ENCODE peak calls at places on chromosomes 6 and 20, in nine cellular contexts. Y is hepatocyte, B is A549, N is heart left ventricle, A is tibial artery, H is OCI-LY7, I is cardiac muscle cell, L is ascending aorta, O is mucosa of descending colon. X is an unnamed sample.

GRCh38 chr6:109165392-109165964 is 70.2 kb downstream of the CEP57L1 start:
- DNase-seq in Y (peak; percentile 70), B (no peak), N (peak; percentile 30), A (no peak), H (no peak), I (peak; percentile 89), L (no peak), O (no peak), X (no peak)

GRCh38 chr20:54345301-54345724 is 130.1 kb upstream of the DOK5 start:
- DNase-seq in Y (no peak), B (peak; percentile 24), N (no peak), A (no peak), H (no peak), I (peak; percentile 77), L (no peak), O (no peak), X (peak; percentile 77)

GRCh38 chr6:36984581-36985383 is 1.2 kb downstream of the MTCH1 start:
- DNase-seq in Y (peak; percentile 76), B (no peak), N (no peak), A (peak; percentile 77), H (no peak), I (peak; percentile 78), L (peak; percentile 83), O (no peak), X (peak; percentile 62)

GRCh38 chr6:40039042-40039441 is 104.8 kb upstream of the MOCS1 start:
- DNase-seq in Y (no peak), B (no peak), N (no peak), A (no peak), H (no peak), I (no peak), L (no peak), O (no peak), X (no peak)

GRCh38 chr6:75333811-75334210 is 49.2 kb upstream of the TMEM30A start:
- DNase-seq in Y (no peak), B (no peak), N (no peak), A (no peak), H (no peak), I (peak; percentile 40), L (no peak), O (no peak), X (no peak)

GRCh38 chr6:39236742-39237141 is 7.5 kb upstream of the KCNK5 start:
- DNase-seq in Y (no peak), B (no peak), N (no peak), A (no peak), H (no peak), I (no peak), L (no peak), O (no peak), X (no peak)

GRCh38 chr6:42452171-42453026 is 673 bp upstream of the TRERF1 start:
- DNase-seq in Y (peak; percentile 89), B (peak; percentile 44), N (peak; percentile 76), A (peak; percentile 82), H (peak; percentile 88), I (peak; percentile 84), L (peak; percentile 76), O (peak; percentile 77), X (peak; percentile 89)

GRCh38 chr6:33621396-33622388 is 570 bp downstream of the ITPR3 start:
- DNase-seq in Y (peak; percentile 60), B (no peak), N (peak; percentile 56), A (peak; percentile 67), H (peak; percentile 74), I (no peak), L (no peak), O (peak; percentile 77), X (peak; percentile 40)

GRCh38 chr6:816510-817084 is 123.7 kb upstream of the EXOC2 start:
- DNase-seq in Y (no peak), B (no peak), N (no peak), A (no peak), H (no peak), I (no peak), L (no peak), O (no peak), X (no peak)

DNA sequence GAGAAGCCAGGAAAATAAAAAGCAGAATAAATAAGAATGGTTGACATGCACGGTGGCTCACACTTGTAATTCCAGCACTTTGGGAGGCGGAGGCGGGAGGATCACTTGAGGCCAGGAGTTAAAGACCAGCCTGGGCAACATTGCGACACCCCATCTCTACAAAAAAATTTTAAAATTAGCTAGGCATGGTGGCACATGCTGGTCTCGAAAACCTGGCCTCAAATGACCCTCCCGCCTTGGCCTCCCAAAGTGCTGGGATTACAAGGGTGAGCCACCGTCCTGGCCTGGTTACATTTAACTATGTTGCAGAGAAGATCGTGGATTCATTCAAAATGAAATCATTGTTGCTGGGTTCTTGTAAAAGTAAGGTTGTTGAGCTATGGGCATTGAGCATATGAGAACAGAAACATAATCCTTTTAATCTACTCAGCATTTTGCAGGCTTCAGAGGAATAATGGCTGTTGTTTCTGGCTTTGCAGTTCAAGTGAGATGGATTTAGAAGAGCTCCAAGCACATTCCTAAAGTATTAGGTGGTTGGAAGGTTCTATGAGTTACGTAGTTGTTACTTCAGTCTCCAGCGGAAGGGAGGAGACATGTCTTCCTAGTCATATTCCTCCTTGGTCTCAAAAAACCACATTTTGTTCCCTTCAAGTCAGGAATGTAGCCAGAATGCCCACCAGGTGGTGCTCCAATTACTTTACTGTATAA is 45.6 kb upstream of the RAB23 start:
- DNase-seq in Y (peak; percentile 84), B (peak; percentile 28), N (peak; percentile 39), A (no peak), H (peak; percentile 46), I (peak; percentile 97), L (peak; percentile 90), O (no peak), X (peak; percentile 83)
- H3K4me3 ChIP-seq in Y (no peak overlapping the region), B (no peak overlapping the region), N (no peak overlapping the region), A (no peak overlapping the region), H (no peak overlapping the region), I (no peak overlapping the region), L (no peak overlapping the region), O (no peak overlapping the region), X (no peak overlapping the region)

DNA sequence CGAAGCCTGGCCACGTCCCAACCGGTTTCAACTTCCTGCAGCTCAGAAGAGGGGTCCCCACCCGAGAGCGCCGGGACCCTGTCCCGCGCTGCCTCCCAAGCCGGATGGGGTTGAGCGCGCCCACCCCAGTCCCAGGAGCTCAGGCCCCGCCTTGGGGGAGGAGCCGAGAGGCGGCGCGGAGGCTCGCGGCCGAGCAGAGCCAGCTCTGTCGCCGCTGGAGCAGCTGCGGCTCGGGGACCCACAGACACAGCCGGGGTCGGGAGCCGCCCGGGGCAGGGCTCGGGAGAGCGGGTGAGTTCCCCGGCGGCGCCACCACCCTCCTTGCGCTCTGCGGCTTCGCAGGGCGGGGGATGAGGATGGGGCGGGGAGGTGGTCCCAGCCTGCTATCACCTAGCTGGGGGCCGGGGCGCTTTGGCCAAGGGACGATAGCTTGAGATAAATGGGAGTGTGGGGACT is at the start of gene PPP1R16B:
- DNase-seq in Y (peak; percentile 42), B (peak; percentile 26), N (peak; percentile 70), A (no peak), H (peak; percentile 90), I (peak; percentile 23), L (peak; percentile 68), O (peak; percentile 76), X (peak; percentile 42)
- H3K4me1 ChIP-seq in Y (peaks cover 12% of the 10 kb centered on the region), B (no peaks in the 10 kb centered on the region), N (peaks cover 52% of the 10 kb centered on the region), A (peaks cover 20% of the 10 kb centered on the region), H (peaks cover 51% of the 10 kb centered on the region), I (no peaks in the 10 kb centered on the region), L (no peaks in the 10 kb centered on the region), O (peaks cover 6% of the 10 kb centered on the region), X (peaks cover 6% of the 10 kb centered on the region)

DNA sequence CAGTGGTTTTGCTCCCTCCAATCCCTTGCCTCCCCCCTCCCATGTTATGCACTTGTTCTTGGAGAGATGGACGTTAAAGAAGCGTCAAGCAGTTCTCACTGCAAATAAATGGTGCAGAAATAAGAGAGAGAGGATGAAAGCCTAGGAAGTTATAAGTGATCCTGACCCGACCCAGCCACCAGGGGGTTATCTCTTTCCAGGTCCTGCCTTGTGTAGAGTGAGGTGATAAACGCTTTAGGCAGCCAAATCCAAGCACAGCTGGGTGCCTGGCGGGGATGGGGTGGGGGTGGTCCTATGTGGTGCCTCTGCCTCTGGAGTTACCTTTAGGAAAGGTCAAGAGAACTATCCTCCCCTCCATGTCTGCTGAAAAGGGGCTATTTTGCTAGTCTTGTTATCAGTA is 9.1 kb upstream of the TFAP2A start:
- DNase-seq in Y (no peak), B (no peak), N (no peak), A (no peak), H (peak; percentile 29), I (no peak), L (no peak), O (no peak), X (no peak)
- TF ChIP-seq CTCF in Y (peak; percentile 7), B (no peak), N (no peak), A (no peak), H (peak; percentile 48), I (no peak), L (no peak), O (no peak), X (no peak)

GRCh38 chr6:150641398-150642139 is 41.9 kb downstream of the PLEKHG1 start:
- DNase-seq in Y (no peak), B (no peak), N (no peak), A (no peak), H (peak; percentile 65), I (no peak), L (no peak), O (no peak), X (peak; percentile 17)
- H3K4me3 ChIP-seq in Y (no peak overlapping the region), B (no peak overlapping the region), N (peak overlapping the region; percentile 27), A (no peak overlapping the region), H (peak overlapping the region; percentile 55), I (no peak overlapping the region), L (peak overlapping the region; percentile 52), O (no peak overlapping the region), X (peak overlapping the region; percentile 19)

DNA sequence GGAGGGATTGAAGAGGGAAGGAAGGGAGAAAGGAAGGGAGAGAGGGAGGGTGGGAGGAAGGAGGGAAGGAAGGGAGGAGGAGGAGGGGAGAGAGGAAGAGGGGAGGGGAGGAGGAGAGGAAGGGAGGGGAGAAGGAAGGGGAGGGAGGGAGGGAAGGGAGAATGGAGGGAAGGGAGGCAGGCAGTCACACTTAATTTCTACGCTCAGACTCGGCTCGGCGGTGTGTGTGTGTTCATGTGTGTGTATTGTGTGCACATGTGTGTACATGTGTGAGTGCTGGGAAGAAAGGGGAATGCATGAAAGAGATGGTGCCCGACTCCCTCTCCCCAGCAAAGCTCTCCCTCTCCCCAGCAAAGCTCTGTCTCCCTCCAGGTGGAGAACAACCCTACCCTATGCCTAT is 79.1 kb upstream of the AFDN start:
- DNase-seq in Y (no peak), B (no peak), N (no peak), A (no peak), H (no peak), I (no peak), L (no peak), O (no peak), X (no peak)
- H3K4me1 ChIP-seq in Y (peaks cover 42% of the 10 kb centered on the region), B (no peaks in the 10 kb centered on the region), N (peaks cover 15% of the 10 kb centered on the region), A (peaks cover 17% of the 10 kb centered on the region), H (no peaks in the 10 kb centered on the region), I (no peaks in the 10 kb centered on the region), L (no peaks in the 10 kb centered on the region), O (peaks cover 7% of the 10 kb centered on the region), X (no peaks in the 10 kb centered on the region)

GRCh38 chr20:34638532-34638931 is 38.4 kb downstream of the PIGU start:
- DNase-seq in Y (no peak), B (no peak), N (no peak), A (no peak), H (no peak), I (no peak), L (no peak), O (no peak), X (no peak)
- TF ChIP-seq CTCF in Y (no peak), B (no peak), N (no peak), A (no peak), H (no peak), I (no peak), L (no peak), O (no peak), X (no peak)

X was measured in A673.